ENCODE peak calls at places on chromosomes 5 and 9, in five cellular contexts. S is type B pancreatic cell, Y is WTC11, E is GM12891, P is brain microvascular endothelial cell. L is an unnamed sample.

GRCh38 chr5:100444961-100445360 is 90.2 kb upstream of the FAM174A start:
- DNase-seq in Y (no peak), P (no peak), E (no peak), S (no peak), L (no peak)

GRCh38 chr9:2677927-2678889 is 39.1 kb upstream of the KCNV2 start:
- DNase-seq in S (no peak), P (no peak), E (no peak), Y (no peak), L (no peak)

GRCh38 chr5:59390074-59390659 is 503.4 kb downstream of the PDE4D start:
- DNase-seq in Y (no peak), P (no peak), E (no peak), S (no peak), L (no peak)

GRCh38 chr5:77301447-77301878 is 91.0 kb downstream of the PDE8B start:
- DNase-seq in Y (no peak), P (peak; percentile 64), S (no peak), E (no peak), L (no peak)

GRCh38 chr5:139711067-139711851 is 63.1 kb downstream of the CXXC5 start:
- DNase-seq in E (no peak), S (no peak), P (no peak), Y (peak; percentile 75), L (peak; percentile 70)

GRCh38 chr5:72130342-72130741 is 23.1 kb downstream of the MAP1B start:
- DNase-seq in P (no peak), S (no peak), E (no peak), Y (no peak), L (no peak)

GRCh38 chr9:113154471-113154870 is 3.7 kb downstream of the SLC31A2 start:
- DNase-seq in E (no peak), Y (no peak), P (peak; percentile 61), S (no peak), L (no peak)

GRCh38 chr5:168314735-168315411 is 23.4 kb downstream of the WWC1 start:
- DNase-seq in E (no peak), Y (peak; percentile 24), S (no peak), P (peak; percentile 85), L (no peak)

GRCh38 chr5:160905285-160905684 is 53.3 kb upstream of the ATP10B start:
- DNase-seq in S (no peak), E (no peak), P (no peak), Y (no peak), L (no peak)

GRCh38 chr5:139650689-139651501 is 2.7 kb downstream of the CXXC5 start:
- DNase-seq in Y (peak; percentile 59), S (no peak), P (no peak), E (no peak), L (no peak)

GRCh38 chr9:78601957-78602565 is 305.1 kb downstream of the PSAT1 start:
- DNase-seq in E (no peak), Y (peak; percentile 36), S (no peak), P (peak; percentile 63), L (no peak)

GRCh38 chr9:86141843-86142242 is 42.5 kb upstream of the GOLM1 start:
- DNase-seq in S (no peak), P (no peak), Y (no peak), E (no peak), L (no peak)

GRCh38 chr5:143229896-143230675 is 173.4 kb downstream of the NR3C1 start:
- DNase-seq in P (no peak), S (no peak), E (peak; percentile 41), Y (no peak), L (peak; percentile 82)

GRCh38 chr9:124281934-124282351 is 24.2 kb downstream of the NEK6 start:
- DNase-seq in Y (no peak), S (no peak), E (no peak), P (no peak), L (no peak)

GRCh38 chr5:43193171-43193951 is 1.3 kb downstream of the NIM1K start:
- DNase-seq in S (no peak), Y (no peak), P (peak; percentile 92), E (peak; percentile 50), L (peak; percentile 75)

GRCh38 chr9:133709716-133710571 is 28.2 kb downstream of the SARDH start:
- DNase-seq in P (no peak), E (no peak), Y (peak; percentile 7), S (no peak), L (no peak)

GRCh38 chr9:88551546-88552137 is 16.7 kb downstream of the NXNL2 start:
- DNase-seq in Y (no peak), S (no peak), P (no peak), E (no peak), L (no peak)

GRCh38 chr9:97570899-97571298 is 62.3 kb downstream of the TSTD2 start:
- DNase-seq in P (no peak), S (no peak), Y (no peak), E (no peak), L (no peak)

GRCh38 chr5:14039576-14039975 is 95.1 kb upstream of the DNAH5 start:
- DNase-seq in Y (no peak), P (peak; percentile 12), S (no peak), E (no peak), L (no peak)

GRCh38 chr5:150656191-150657132 is 4.6 kb upstream of the MYOZ3 start:
- DNase-seq in S (peak; percentile 88), E (peak; percentile 94), Y (peak; percentile 82), P (no peak), L (peak; percentile 92)

GRCh38 chr9:125889524-125890473 is 142.6 kb downstream of the PBX3 start:
- DNase-seq in E (peak; percentile 47), Y (peak; percentile 68), S (no peak), P (peak; percentile 9), L (peak; percentile 67)

GRCh38 chr5:178465861-178466288 is 124.3 kb downstream of the COL23A1 start:
- DNase-seq in S (peak; percentile 53), E (no peak), Y (no peak), P (no peak), L (no peak)

GRCh38 chr5:11962122-11962521 is 57.9 kb upstream of the CTNND2 start:
- DNase-seq in E (no peak), S (no peak), Y (no peak), P (no peak), L (no peak)

GRCh38 chr9:130880599-130881220 is 15.9 kb downstream of the QRFP start:
- DNase-seq in P (no peak), E (no peak), S (no peak), Y (no peak), L (no peak)

GRCh38 chr9:129208191-129209091 is 30.4 kb upstream of the IER5L start:
- DNase-seq in S (no peak), Y (peak; percentile 84), P (no peak), E (no peak), L (no peak)

GRCh38 chr5:34517249-34517648 is 138.9 kb upstream of the RAI14 start:
- DNase-seq in P (peak; percentile 52), E (no peak), S (no peak), Y (no peak), L (no peak)

GRCh38 chr9:71253021-71253420 is 131.6 kb upstream of the TRPM3 start:
- DNase-seq in S (no peak), P (no peak), E (no peak), Y (no peak), L (no peak)

GRCh38 chr9:113742471-113742870 is 133.6 kb upstream of the ZNF618 start:
- DNase-seq in P (no peak), S (no peak), Y (no peak), E (no peak), L (no peak)

GRCh38 chr5:94745786-94746730 is 127.6 kb downstream of the SLF1 start:
- DNase-seq in P (peak; percentile 25), E (no peak), Y (no peak), S (no peak), L (peak; percentile 64)

GRCh38 chr5:134851307-134851923 is 5.6 kb downstream of the C5orf24 start:
- DNase-seq in P (peak; percentile 61), S (no peak), Y (no peak), E (no peak), L (no peak)

GRCh38 chr5:180207593-180207992 is 1.4 kb downstream of the RASGEF1C start:
- DNase-seq in S (no peak), E (no peak), Y (peak; percentile 55), P (no peak), L (no peak)

GRCh38 chr9:20315672-20316071 is 306.6 kb downstream of the MLLT3 start:
- DNase-seq in S (no peak), Y (no peak), E (no peak), P (peak; percentile 77), L (no peak)

GRCh38 chr5:88888799-88889164 is 5.8 kb upstream of the MEF2C start:
- DNase-seq in Y (no peak), S (no peak), E (no peak), P (no peak), L (no peak)

GRCh38 chr9:19965336-19965735 is 176.5 kb upstream of the SLC24A2 start:
- DNase-seq in E (no peak), S (no peak), P (peak; percentile 40), Y (no peak), L (no peak)

GRCh38 chr9:76370656-76371055 is 23.6 kb downstream of the RFK start:
- DNase-seq in E (no peak), Y (no peak), S (no peak), P (no peak), L (no peak)

GRCh38 chr5:162323471-162323870 is 255.9 kb downstream of the GABRG2 start:
- DNase-seq in S (no peak), Y (no peak), P (no peak), E (no peak), L (no peak)

GRCh38 chr9:111399772-111400563 is 69.9 kb upstream of the OR2K2 start:
- DNase-seq in Y (peak; percentile 61), S (no peak), E (no peak), P (no peak), L (no peak)

GRCh38 chr5:181189363-181189961 is 15.5 kb downstream of the TRIM7 start:
- DNase-seq in P (no peak), E (no peak), Y (no peak), S (no peak), L (no peak)